ENCODE peak calls at places on chromosomes 3 and 15, in five cellular contexts. One of them, this sample, is unnamed.

GRCh38 chr3:72969766-72970165 is 26.8 kb upstream of the PPP4R2 start:
- DNase-seq in ovary: no peak
- DNase-seq in adrenal gland: no peak
- DNase-seq in MCF 10A: no peak
- DNase-seq in neural progenitor cell: no peak
- DNase-seq in this sample: no peak

GRCh38 chr15:34583399-34584320 is at the start of gene GOLGA8B:
- DNase-seq in ovary: peak
- DNase-seq in adrenal gland: peak
- DNase-seq in MCF 10A: peak
- DNase-seq in neural progenitor cell: peak
- DNase-seq in this sample: peak

GRCh38 chr3:190378240-190378891 is 9.6 kb upstream of the CLDN16 start:
- DNase-seq in ovary: no peak
- DNase-seq in adrenal gland: peak
- DNase-seq in MCF 10A: peak
- DNase-seq in neural progenitor cell: no peak
- DNase-seq in this sample: no peak

GRCh38 chr3:140842984-140843649 is 98.5 kb upstream of the SLC25A36 start:
- DNase-seq in ovary: no peak
- DNase-seq in adrenal gland: no peak
- DNase-seq in MCF 10A: no peak
- DNase-seq in neural progenitor cell: no peak
- DNase-seq in this sample: no peak

GRCh38 chr3:123640311-123641083 is 55.6 kb upstream of the HACD2 start:
- DNase-seq in ovary: no peak
- DNase-seq in adrenal gland: no peak
- DNase-seq in MCF 10A: no peak
- DNase-seq in neural progenitor cell: no peak
- DNase-seq in this sample: no peak

GRCh38 chr3:8737823-8738222 is 4.2 kb downstream of the CAV3 start:
- DNase-seq in ovary: no peak
- DNase-seq in adrenal gland: no peak
- DNase-seq in MCF 10A: no peak
- DNase-seq in neural progenitor cell: no peak
- DNase-seq in this sample: no peak

GRCh38 chr3:12961007-12961725 is 112.1 kb downstream of the IQSEC1 start:
- DNase-seq in ovary: no peak
- DNase-seq in adrenal gland: no peak
- DNase-seq in MCF 10A: no peak
- DNase-seq in neural progenitor cell: no peak
- DNase-seq in this sample: no peak

GRCh38 chr3:59680916-59681315 is 631.1 kb upstream of the CFAP20DC start:
- DNase-seq in ovary: no peak
- DNase-seq in adrenal gland: no peak
- DNase-seq in MCF 10A: no peak
- DNase-seq in neural progenitor cell: no peak
- DNase-seq in this sample: no peak

GRCh38 chr3:99882436-99883137 is 64.9 kb downstream of the CMSS1 start:
- DNase-seq in ovary: no peak
- DNase-seq in adrenal gland: no peak
- DNase-seq in MCF 10A: no peak
- DNase-seq in neural progenitor cell: no peak
- DNase-seq in this sample: no peak

GRCh38 chr3:190533511-190534282 is 19.8 kb downstream of the IL1RAP start:
- DNase-seq in ovary: peak
- DNase-seq in adrenal gland: peak
- DNase-seq in MCF 10A: peak
- DNase-seq in neural progenitor cell: no peak
- DNase-seq in this sample: no peak

GRCh38 chr15:40103124-40103858 is 5.4 kb downstream of the BMF start:
- DNase-seq in ovary: peak
- DNase-seq in adrenal gland: peak
- DNase-seq in MCF 10A: peak
- DNase-seq in neural progenitor cell: peak
- DNase-seq in this sample: no peak

GRCh38 chr3:63918321-63918720 is 6.1 kb upstream of the SCAANT1 start:
- DNase-seq in ovary: no peak
- DNase-seq in adrenal gland: no peak
- DNase-seq in MCF 10A: no peak
- DNase-seq in neural progenitor cell: no peak
- DNase-seq in this sample: no peak

GRCh38 chr15:91254766-91255165 is 154.7 kb downstream of the SV2B start:
- DNase-seq in ovary: no peak
- DNase-seq in adrenal gland: no peak
- DNase-seq in MCF 10A: no peak
- DNase-seq in neural progenitor cell: no peak
- DNase-seq in this sample: no peak

GRCh38 chr3:194339836-194340235 is 11.3 kb downstream of the CPN2 start:
- DNase-seq in ovary: no peak
- DNase-seq in adrenal gland: no peak
- DNase-seq in MCF 10A: no peak
- DNase-seq in neural progenitor cell: no peak
- DNase-seq in this sample: no peak

GRCh38 chr3:43539321-43539720 is 82.5 kb downstream of the ANO10 start:
- DNase-seq in ovary: no peak
- DNase-seq in adrenal gland: no peak
- DNase-seq in MCF 10A: no peak
- DNase-seq in neural progenitor cell: no peak
- DNase-seq in this sample: no peak

GRCh38 chr3:129424185-129424841 is 4.1 kb downstream of the EFCAB12 start:
- DNase-seq in ovary: no peak
- DNase-seq in adrenal gland: no peak
- DNase-seq in MCF 10A: no peak
- DNase-seq in neural progenitor cell: no peak
- DNase-seq in this sample: no peak

GRCh38 chr15:98647774-98648653 is at the start of gene IGF1R:
- DNase-seq in ovary: peak
- DNase-seq in adrenal gland: peak
- DNase-seq in MCF 10A: peak
- DNase-seq in neural progenitor cell: peak
- DNase-seq in this sample: peak
- TF ChIP-seq CTCF in ovary: no peak
- TF ChIP-seq CTCF in adrenal gland: peak
- TF ChIP-seq CTCF in MCF 10A: no peak
- TF ChIP-seq CTCF in neural progenitor cell: peak
- TF ChIP-seq CTCF in this sample: no peak

GRCh38 chr3:57094606-57095005 is 34.1 kb downstream of the SPATA12 start:
- DNase-seq in ovary: no peak
- DNase-seq in adrenal gland: no peak
- DNase-seq in MCF 10A: no peak
- DNase-seq in neural progenitor cell: no peak
- DNase-seq in this sample: no peak

GRCh38 chr3:57095361-57095760 is 34.9 kb downstream of the SPATA12 start:
- DNase-seq in ovary: no peak
- DNase-seq in adrenal gland: no peak
- DNase-seq in MCF 10A: no peak
- DNase-seq in neural progenitor cell: no peak
- DNase-seq in this sample: no peak

GRCh38 chr3:57091874-57092273 is 31.4 kb downstream of the SPATA12 start:
- DNase-seq in ovary: no peak
- DNase-seq in adrenal gland: no peak
- DNase-seq in MCF 10A: no peak
- DNase-seq in neural progenitor cell: no peak
- DNase-seq in this sample: no peak

GRCh38 chr3:57094011-57094535 is 33.6 kb downstream of the SPATA12 start:
- DNase-seq in ovary: no peak
- DNase-seq in adrenal gland: no peak
- DNase-seq in MCF 10A: no peak
- DNase-seq in neural progenitor cell: no peak
- DNase-seq in this sample: no peak

GRCh38 chr3:57093489-57093888 is 33.0 kb downstream of the SPATA12 start:
- DNase-seq in ovary: no peak
- DNase-seq in adrenal gland: no peak
- DNase-seq in MCF 10A: no peak
- DNase-seq in neural progenitor cell: no peak
- DNase-seq in this sample: no peak
- TF ChIP-seq CTCF in ovary: no peak
- TF ChIP-seq CTCF in adrenal gland: no peak
- TF ChIP-seq CTCF in MCF 10A: no peak
- TF ChIP-seq CTCF in neural progenitor cell: no peak
- TF ChIP-seq CTCF in this sample: no peak

DNA sequence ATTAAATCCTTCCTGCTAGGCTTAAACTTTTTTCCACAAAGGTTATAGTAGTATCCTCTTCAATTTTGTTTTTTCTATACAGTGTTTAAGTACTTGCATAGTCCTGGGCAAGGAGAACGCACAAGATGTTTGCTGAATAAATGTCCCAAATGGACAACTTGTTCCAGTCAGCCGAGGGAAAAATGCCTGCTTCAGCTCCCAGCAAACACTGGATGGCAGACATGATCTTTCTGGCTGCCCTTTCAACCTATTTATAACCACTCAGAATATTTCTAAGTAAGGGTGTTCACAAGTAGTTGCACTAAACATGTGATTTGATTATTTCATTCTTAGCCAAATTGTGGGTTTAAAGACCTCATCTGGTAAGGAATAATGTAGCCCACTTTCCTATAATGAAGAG is 29.8 kb downstream of the GNB4 start:
- DNase-seq in ovary: no peak
- DNase-seq in adrenal gland: peak
- DNase-seq in MCF 10A: peak
- DNase-seq in neural progenitor cell: peak
- DNase-seq in this sample: no peak
- TF ChIP-seq CTCF in ovary: no peak
- TF ChIP-seq CTCF in adrenal gland: peak
- TF ChIP-seq CTCF in MCF 10A: peak
- TF ChIP-seq CTCF in neural progenitor cell: peak
- TF ChIP-seq CTCF in this sample: peak

GRCh38 chr3:122088519-122088918 is 33.4 kb downstream of the CD86 start:
- DNase-seq in ovary: no peak
- DNase-seq in adrenal gland: no peak
- DNase-seq in MCF 10A: no peak
- DNase-seq in neural progenitor cell: no peak
- DNase-seq in this sample: no peak

GRCh38 chr3:122094693-122095092 is 39.5 kb downstream of the CD86 start:
- DNase-seq in ovary: no peak
- DNase-seq in adrenal gland: no peak
- DNase-seq in MCF 10A: no peak
- DNase-seq in neural progenitor cell: no peak
- DNase-seq in this sample: no peak

GRCh38 chr3:122091602-122092006 is 36.4 kb downstream of the CD86 start:
- DNase-seq in ovary: no peak
- DNase-seq in adrenal gland: no peak
- DNase-seq in MCF 10A: no peak
- DNase-seq in neural progenitor cell: no peak
- DNase-seq in this sample: no peak

GRCh38 chr3:122094125-122094524 is 39.0 kb downstream of the CD86 start:
- DNase-seq in ovary: no peak
- DNase-seq in adrenal gland: no peak
- DNase-seq in MCF 10A: no peak
- DNase-seq in neural progenitor cell: no peak
- DNase-seq in this sample: no peak

GRCh38 chr3:122092460-122093165 is 37.5 kb downstream of the CD86 start:
- DNase-seq in ovary: no peak
- DNase-seq in adrenal gland: peak
- DNase-seq in MCF 10A: peak
- DNase-seq in neural progenitor cell: no peak
- DNase-seq in this sample: no peak
- TF ChIP-seq CTCF in ovary: no peak
- TF ChIP-seq CTCF in adrenal gland: peak
- TF ChIP-seq CTCF in MCF 10A: peak
- TF ChIP-seq CTCF in neural progenitor cell: peak
- TF ChIP-seq CTCF in this sample: peak

GRCh38 chr15:56869573-56869972 is 48.9 kb upstream of the TCF12 start:
- DNase-seq in ovary: no peak
- DNase-seq in adrenal gland: peak
- DNase-seq in MCF 10A: peak
- DNase-seq in neural progenitor cell: peak
- DNase-seq in this sample: no peak
- TF ChIP-seq CTCF in ovary: no peak
- TF ChIP-seq CTCF in adrenal gland: peak
- TF ChIP-seq CTCF in MCF 10A: peak
- TF ChIP-seq CTCF in neural progenitor cell: peak
- TF ChIP-seq CTCF in this sample: peak

GRCh38 chr3:45939341-45939771 is 3.9 kb upstream of the CXCR6 start:
- DNase-seq in ovary: no peak
- DNase-seq in adrenal gland: no peak
- DNase-seq in MCF 10A: peak
- DNase-seq in neural progenitor cell: peak
- DNase-seq in this sample: no peak
- TF ChIP-seq CTCF in ovary: no peak
- TF ChIP-seq CTCF in adrenal gland: no peak
- TF ChIP-seq CTCF in MCF 10A: no peak
- TF ChIP-seq CTCF in neural progenitor cell: no peak
- TF ChIP-seq CTCF in this sample: no peak

DNA sequence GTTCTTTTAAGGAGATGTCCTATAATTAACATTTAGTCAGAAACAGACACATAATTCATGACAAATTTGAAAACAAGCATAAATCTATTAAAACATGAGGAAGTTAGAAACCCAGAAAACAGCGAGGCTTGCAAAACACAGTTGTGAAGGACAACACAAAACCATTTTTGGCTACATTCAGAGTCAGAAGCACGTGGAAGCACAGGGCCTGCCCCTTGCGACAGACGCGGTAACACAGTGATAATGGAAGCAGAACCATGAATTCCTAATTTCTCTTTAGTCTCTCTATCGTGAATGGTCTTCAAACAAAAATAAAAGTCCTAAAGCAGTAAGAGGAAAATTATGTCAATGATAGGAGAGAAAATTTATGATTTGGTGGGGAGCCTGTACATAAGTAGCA is 12.2 kb downstream of the NCEH1 start:
- DNase-seq in ovary: no peak
- DNase-seq in adrenal gland: peak
- DNase-seq in MCF 10A: no peak
- DNase-seq in neural progenitor cell: no peak
- DNase-seq in this sample: no peak
- TF ChIP-seq CTCF in ovary: no peak
- TF ChIP-seq CTCF in adrenal gland: no peak
- TF ChIP-seq CTCF in MCF 10A: no peak
- TF ChIP-seq CTCF in neural progenitor cell: no peak
- TF ChIP-seq CTCF in this sample: no peak

GRCh38 chr3:101561630-101562328 is at the start of gene TRMT10C:
- DNase-seq in ovary: peak
- DNase-seq in adrenal gland: peak
- DNase-seq in MCF 10A: peak
- DNase-seq in neural progenitor cell: peak
- DNase-seq in this sample: peak
- TF ChIP-seq CTCF in ovary: no peak
- TF ChIP-seq CTCF in adrenal gland: no peak
- TF ChIP-seq CTCF in MCF 10A: no peak
- TF ChIP-seq CTCF in neural progenitor cell: no peak
- TF ChIP-seq CTCF in this sample: no peak

DNA sequence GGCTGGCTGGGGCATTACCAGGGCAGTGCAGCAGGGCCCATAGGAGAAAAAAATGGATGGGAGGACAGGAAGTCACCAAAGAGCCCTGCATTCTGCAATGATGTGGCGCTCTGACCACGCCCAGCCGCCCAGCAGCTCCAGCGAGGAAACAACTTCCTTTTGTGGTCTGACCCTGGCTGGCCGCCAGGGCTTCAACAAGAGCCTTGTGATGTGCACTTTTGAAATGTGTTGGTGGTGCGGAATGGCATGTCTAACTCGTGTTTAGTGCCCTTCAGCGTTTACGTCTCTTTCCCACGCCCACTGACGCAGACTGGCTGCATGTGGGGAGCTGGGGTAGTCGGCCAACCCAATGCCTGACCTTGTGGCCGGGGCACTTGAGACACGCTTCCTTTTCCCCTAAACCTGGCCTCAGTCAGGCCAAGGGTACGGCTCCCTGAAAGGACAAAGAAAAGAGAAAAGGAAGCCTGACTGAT is 81.9 kb upstream of the CTNNB1 start:
- DNase-seq in ovary: peak
- DNase-seq in adrenal gland: peak
- DNase-seq in MCF 10A: peak
- DNase-seq in neural progenitor cell: peak
- DNase-seq in this sample: no peak
- TF ChIP-seq CTCF in ovary: no peak
- TF ChIP-seq CTCF in adrenal gland: peak
- TF ChIP-seq CTCF in MCF 10A: no peak
- TF ChIP-seq CTCF in neural progenitor cell: no peak
- TF ChIP-seq CTCF in this sample: no peak